ENCODE peak calls at places on chromosomes 13 and 19, in five cellular contexts. One of them, this sample, is unnamed.

GRCh38 chr19:42253245-42254082 is 1.5 kb downstream of the ERF start:
- DNase-seq in AG04450: no peak
- DNase-seq in HFF-Myc: no peak
- DNase-seq in NCI-H1092: no peak
- DNase-seq in CD4-positive, alpha-beta T cell: peak; percentile 58
- DNase-seq in this sample: no peak

GRCh38 chr13:71290963-71291937 is 575.8 kb downstream of the DACH1 start:
- DNase-seq in HFF-Myc: no peak
- DNase-seq in AG04450: no peak
- DNase-seq in CD4-positive, alpha-beta T cell: peak; percentile 6
- DNase-seq in NCI-H1092: peak; percentile 20
- DNase-seq in this sample: no peak

GRCh38 chr13:78621086-78621485 is 17.7 kb upstream of the POU4F1 start:
- DNase-seq in NCI-H1092: no peak
- DNase-seq in CD4-positive, alpha-beta T cell: no peak
- DNase-seq in AG04450: no peak
- DNase-seq in HFF-Myc: no peak
- DNase-seq in this sample: no peak

GRCh38 chr13:103388839-103389238 is 322.6 kb upstream of the SLC10A2 start:
- DNase-seq in HFF-Myc: no peak
- DNase-seq in AG04450: no peak
- DNase-seq in NCI-H1092: no peak
- DNase-seq in CD4-positive, alpha-beta T cell: no peak
- DNase-seq in this sample: no peak

GRCh38 chr13:80436571-80437169 is 95.7 kb upstream of the SPRY2 start:
- DNase-seq in AG04450: no peak
- DNase-seq in CD4-positive, alpha-beta T cell: no peak
- DNase-seq in HFF-Myc: no peak
- DNase-seq in NCI-H1092: no peak
- DNase-seq in this sample: peak; percentile 47

GRCh38 chr19:49837425-49837824 is 13.5 kb upstream of the PTOV1 start:
- DNase-seq in AG04450: no peak
- DNase-seq in CD4-positive, alpha-beta T cell: no peak
- DNase-seq in NCI-H1092: no peak
- DNase-seq in HFF-Myc: no peak
- DNase-seq in this sample: no peak

GRCh38 chr13:63048648-63049047 is 1633.0 kb upstream of the PCDH20 start:
- DNase-seq in HFF-Myc: no peak
- DNase-seq in CD4-positive, alpha-beta T cell: no peak
- DNase-seq in AG04450: no peak
- DNase-seq in NCI-H1092: no peak
- DNase-seq in this sample: no peak

GRCh38 chr19:55165952-55166529 is 372 bp downstream of the DNAAF3 start:
- DNase-seq in AG04450: no peak
- DNase-seq in CD4-positive, alpha-beta T cell: peak; percentile 46
- DNase-seq in HFF-Myc: no peak
- DNase-seq in NCI-H1092: peak; percentile 28
- DNase-seq in this sample: peak; percentile 59

GRCh38 chr19:48361912-48362311 is 1.8 kb downstream of the TMEM143 start:
- DNase-seq in CD4-positive, alpha-beta T cell: no peak
- DNase-seq in NCI-H1092: no peak
- DNase-seq in AG04450: no peak
- DNase-seq in HFF-Myc: no peak
- DNase-seq in this sample: no peak

GRCh38 chr19:51386882-51387520 is 773 bp downstream of the LIM2 start:
- DNase-seq in HFF-Myc: no peak
- DNase-seq in AG04450: no peak
- DNase-seq in CD4-positive, alpha-beta T cell: no peak
- DNase-seq in NCI-H1092: no peak
- DNase-seq in this sample: no peak

GRCh38 chr19:32677657-32678056 is 2.0 kb downstream of the RGS9BP start:
- DNase-seq in AG04450: no peak
- DNase-seq in CD4-positive, alpha-beta T cell: no peak
- DNase-seq in HFF-Myc: no peak
- DNase-seq in NCI-H1092: no peak
- DNase-seq in this sample: peak; percentile 53

GRCh38 chr19:1474011-1474764 is 4.8 kb downstream of the C19orf25 start:
- DNase-seq in AG04450: no peak
- DNase-seq in HFF-Myc: no peak
- DNase-seq in CD4-positive, alpha-beta T cell: no peak
- DNase-seq in NCI-H1092: no peak
- DNase-seq in this sample: no peak

GRCh38 chr13:24263652-24264051 is 45.7 kb upstream of the C1QTNF9 start:
- DNase-seq in NCI-H1092: no peak
- DNase-seq in HFF-Myc: no peak
- DNase-seq in AG04450: peak; percentile 32
- DNase-seq in CD4-positive, alpha-beta T cell: no peak
- DNase-seq in this sample: no peak

GRCh38 chr19:40298026-40298425 is 12.9 kb upstream of the AKT2 start:
- DNase-seq in NCI-H1092: no peak
- DNase-seq in HFF-Myc: no peak
- DNase-seq in AG04450: no peak
- DNase-seq in CD4-positive, alpha-beta T cell: no peak
- DNase-seq in this sample: no peak

GRCh38 chr13:36736119-36736726 is 62.4 kb downstream of the SERTM1 start:
- DNase-seq in CD4-positive, alpha-beta T cell: no peak
- DNase-seq in HFF-Myc: peak; percentile 14
- DNase-seq in AG04450: peak; percentile 37
- DNase-seq in NCI-H1092: peak; percentile 55
- DNase-seq in this sample: peak; percentile 49

GRCh38 chr19:2032296-2032941 is 16.9 kb upstream of the BTBD2 start:
- DNase-seq in AG04450: no peak
- DNase-seq in CD4-positive, alpha-beta T cell: peak; percentile 39
- DNase-seq in HFF-Myc: peak; percentile 59
- DNase-seq in NCI-H1092: peak; percentile 47
- DNase-seq in this sample: peak; percentile 84

This sample was measured in fibroblast of the conjunctiva.